ENCODE peak calls at places on chromosomes 7 and 10, in five cellular contexts. V is NCI-H1694 treated with DMSO at 0.1 percent for 48 hours, Z is fibroblast of the conjunctiva, E is germinal center, H is frontal cortex. C is an unnamed sample.

GRCh38 chr10:48601789-48602188 is 3.1 kb downstream of the ARHGAP22 start:
- DNase-seq in V (no peak), Z (no peak), E (no peak), H (no peak), C (no peak)

GRCh38 chr7:123355576-123356195 is 155.9 kb upstream of the SLC13A1 start:
- DNase-seq in V (no peak), Z (no peak), E (no peak), H (no peak), C (no peak)

GRCh38 chr10:102491136-102491535 is 11.4 kb downstream of the ACTR1A start:
- DNase-seq in V (no peak), Z (no peak), E (no peak), H (no peak), C (no peak)

GRCh38 chr7:77520261-77520660 is 16.8 kb upstream of the PTPN12 start:
- DNase-seq in V (no peak), Z (no peak), E (no peak), H (no peak), C (no peak)

GRCh38 chr7:139054101-139054500 is 18.3 kb upstream of the ZC3HAV1L start:
- DNase-seq in V (peak; percentile 18), Z (no peak), E (no peak), H (no peak), C (no peak)

GRCh38 chr10:114684822-114685209 is 26.7 kb upstream of the ABLIM1 start:
- DNase-seq in V (no peak), Z (no peak), E (no peak), H (no peak), C (peak; percentile 95)

GRCh38 chr10:35025916-35026315 is 64.2 kb downstream of the CUL2 start:
- DNase-seq in V (no peak), Z (peak; percentile 17), E (no peak), H (no peak), C (peak; percentile 26)

GRCh38 chr7:461453-462172 is 58.0 kb downstream of the PDGFA start:
- DNase-seq in V (no peak), Z (no peak), E (no peak), H (no peak), C (no peak)

GRCh38 chr10:24541239-24541753 is 182.4 kb downstream of the ARHGAP21 start:
- DNase-seq in V (no peak), Z (no peak), E (no peak), H (no peak), C (peak; percentile 46)

GRCh38 chr7:137579913-137580640 is 236.5 kb upstream of the PTN start:
- DNase-seq in V (no peak), Z (peak; percentile 17), E (no peak), H (no peak), C (no peak)

GRCh38 chr7:122597277-122597676 is 101.6 kb downstream of the RNF133 start:
- DNase-seq in V (no peak), Z (no peak), E (no peak), H (no peak), C (no peak)

GRCh38 chr7:40698214-40698920 is 563.6 kb downstream of the SUGCT start:
- DNase-seq in V (no peak), Z (no peak), E (no peak), H (no peak), C (no peak)

GRCh38 chr7:36904802-36905201 is 180.5 kb upstream of the AOAH start:
- DNase-seq in V (no peak), Z (no peak), E (no peak), H (no peak), C (no peak)

GRCh38 chr10:46992794-46993552 is 81.7 kb downstream of the PTPN20 start:
- DNase-seq in V (peak; percentile 26), Z (peak; percentile 3), E (peak; percentile 8), H (no peak), C (peak; percentile 61)

GRCh38 chr10:102246261-102246660 is 929 bp downstream of the GBF1 start:
- DNase-seq in V (no peak), Z (no peak), E (no peak), H (no peak), C (peak; percentile 27)

GRCh38 chr10:126686271-126686670 is 15.8 kb upstream of the C10orf90 start:
- DNase-seq in V (no peak), Z (no peak), E (no peak), H (no peak), C (no peak)

GRCh38 chr10:5183923-5184322 is 1.0 kb downstream of the AKR1C8 start:
- DNase-seq in V (no peak), Z (no peak), E (no peak), H (no peak), C (no peak)

GRCh38 chr10:123027861-123028260 is 19.1 kb downstream of the ACADSB start:
- DNase-seq in V (no peak), Z (no peak), E (no peak), H (no peak), C (no peak)

GRCh38 chr7:122329145-122329802 is 24.7 kb upstream of the FEZF1 start:
- DNase-seq in V (no peak), Z (no peak), E (no peak), H (no peak), C (no peak)

GRCh38 chr7:50856821-50857220 is 74.1 kb upstream of the GRB10 start:
- DNase-seq in V (no peak), Z (no peak), E (no peak), H (no peak), C (no peak)

C was measured in small intestine.